ENCODE peak calls at places on chromosome 20, in nine cellular contexts. One of them, this sample, is unnamed.
A peak's percentile ranks its signal among the peaks of the same experiment; 100 is the strongest.

GRCh38 chr20:44532248-44532980 is 10.5 kb upstream of the SERINC3 start:
- DNase-seq in activated CD4-positive, alpha-beta T cell treated with anti-CD3 and anti-CD28 coated beads for 1 hour: no peak
- DNase-seq in Ammon's horn: no peak
- DNase-seq in substantia nigra: no peak
- DNase-seq in LoVo: no peak
- DNase-seq in choroid plexus epithelial cell: no peak
- DNase-seq in tibial nerve: no peak
- DNase-seq in epithelial cell of esophagus: no peak
- DNase-seq in left ventricle myocardium superior: peak; percentile 42
- DNase-seq in this sample: no peak

GRCh38 chr20:62900692-62901584 is 25.4 kb downstream of the DIDO1 start:
- DNase-seq in tibial nerve: no peak
- DNase-seq in activated CD4-positive, alpha-beta T cell treated with anti-CD3 and anti-CD28 coated beads for 1 hour: no peak
- DNase-seq in substantia nigra: no peak
- DNase-seq in choroid plexus epithelial cell: no peak
- DNase-seq in LoVo: peak; percentile 32
- DNase-seq in Ammon's horn: no peak
- DNase-seq in left ventricle myocardium superior: no peak
- DNase-seq in epithelial cell of esophagus: peak; percentile 90
- DNase-seq in this sample: no peak

GRCh38 chr20:64189986-64190385 is 25.7 kb downstream of the MYT1 start:
- DNase-seq in substantia nigra: no peak
- DNase-seq in LoVo: no peak
- DNase-seq in choroid plexus epithelial cell: no peak
- DNase-seq in activated CD4-positive, alpha-beta T cell treated with anti-CD3 and anti-CD28 coated beads for 1 hour: no peak
- DNase-seq in tibial nerve: no peak
- DNase-seq in epithelial cell of esophagus: no peak
- DNase-seq in left ventricle myocardium superior: peak; percentile 8
- DNase-seq in Ammon's horn: no peak
- DNase-seq in this sample: no peak

GRCh38 chr20:1844723-1845523 is 50.3 kb upstream of the SIRPA start:
- DNase-seq in epithelial cell of esophagus: no peak
- DNase-seq in Ammon's horn: peak; percentile 82
- DNase-seq in substantia nigra: peak; percentile 25
- DNase-seq in left ventricle myocardium superior: no peak
- DNase-seq in LoVo: no peak
- DNase-seq in activated CD4-positive, alpha-beta T cell treated with anti-CD3 and anti-CD28 coated beads for 1 hour: no peak
- DNase-seq in tibial nerve: peak; percentile 30
- DNase-seq in choroid plexus epithelial cell: peak; percentile 80
- DNase-seq in this sample: peak; percentile 55

GRCh38 chr20:59159822-59160740 is 3.5 kb upstream of the ZNF831 start:
- DNase-seq in left ventricle myocardium superior: no peak
- DNase-seq in activated CD4-positive, alpha-beta T cell treated with anti-CD3 and anti-CD28 coated beads for 1 hour: no peak
- DNase-seq in Ammon's horn: no peak
- DNase-seq in substantia nigra: no peak
- DNase-seq in LoVo: no peak
- DNase-seq in epithelial cell of esophagus: no peak
- DNase-seq in tibial nerve: no peak
- DNase-seq in choroid plexus epithelial cell: no peak
- DNase-seq in this sample: no peak

GRCh38 chr20:4966826-4967751 is 34.2 kb downstream of the SLC23A2 start:
- DNase-seq in activated CD4-positive, alpha-beta T cell treated with anti-CD3 and anti-CD28 coated beads for 1 hour: no peak
- DNase-seq in choroid plexus epithelial cell: peak; percentile 47
- DNase-seq in left ventricle myocardium superior: no peak
- DNase-seq in tibial nerve: no peak
- DNase-seq in LoVo: no peak
- DNase-seq in epithelial cell of esophagus: peak; percentile 42
- DNase-seq in substantia nigra: no peak
- DNase-seq in Ammon's horn: no peak
- DNase-seq in this sample: no peak

GRCh38 chr20:40591104-40591503 is 97.9 kb downstream of the MAFB start:
- DNase-seq in activated CD4-positive, alpha-beta T cell treated with anti-CD3 and anti-CD28 coated beads for 1 hour: no peak
- DNase-seq in choroid plexus epithelial cell: no peak
- DNase-seq in left ventricle myocardium superior: no peak
- DNase-seq in epithelial cell of esophagus: peak; percentile 74
- DNase-seq in Ammon's horn: no peak
- DNase-seq in LoVo: no peak
- DNase-seq in substantia nigra: no peak
- DNase-seq in tibial nerve: no peak
- DNase-seq in this sample: no peak

GRCh38 chr20:57601211-57601570 is 19.0 kb downstream of the ZBP1 start:
- DNase-seq in LoVo: no peak
- DNase-seq in substantia nigra: no peak
- DNase-seq in choroid plexus epithelial cell: no peak
- DNase-seq in tibial nerve: no peak
- DNase-seq in activated CD4-positive, alpha-beta T cell treated with anti-CD3 and anti-CD28 coated beads for 1 hour: no peak
- DNase-seq in Ammon's horn: no peak
- DNase-seq in left ventricle myocardium superior: no peak
- DNase-seq in epithelial cell of esophagus: no peak
- DNase-seq in this sample: no peak

GRCh38 chr20:1130058-1130694 is 11.8 kb downstream of the PSMF1 start:
- DNase-seq in substantia nigra: no peak
- DNase-seq in epithelial cell of esophagus: no peak
- DNase-seq in LoVo: no peak
- DNase-seq in choroid plexus epithelial cell: no peak
- DNase-seq in left ventricle myocardium superior: no peak
- DNase-seq in activated CD4-positive, alpha-beta T cell treated with anti-CD3 and anti-CD28 coated beads for 1 hour: no peak
- DNase-seq in tibial nerve: no peak
- DNase-seq in Ammon's horn: no peak
- DNase-seq in this sample: no peak

GRCh38 chr20:38985603-38986170 is 23.5 kb downstream of the DHX35 start:
- DNase-seq in LoVo: no peak
- DNase-seq in tibial nerve: no peak
- DNase-seq in epithelial cell of esophagus: peak; percentile 25
- DNase-seq in Ammon's horn: no peak
- DNase-seq in left ventricle myocardium superior: no peak
- DNase-seq in choroid plexus epithelial cell: peak; percentile 76
- DNase-seq in activated CD4-positive, alpha-beta T cell treated with anti-CD3 and anti-CD28 coated beads for 1 hour: no peak
- DNase-seq in substantia nigra: no peak
- DNase-seq in this sample: no peak

GRCh38 chr20:50918403-50918802 is 12.8 kb downstream of the ADNP start:
- DNase-seq in Ammon's horn: no peak
- DNase-seq in substantia nigra: no peak
- DNase-seq in activated CD4-positive, alpha-beta T cell treated with anti-CD3 and anti-CD28 coated beads for 1 hour: no peak
- DNase-seq in LoVo: no peak
- DNase-seq in epithelial cell of esophagus: peak; percentile 13
- DNase-seq in tibial nerve: no peak
- DNase-seq in choroid plexus epithelial cell: peak; percentile 55
- DNase-seq in left ventricle myocardium superior: no peak
- DNase-seq in this sample: no peak

GRCh38 chr20:60056345-60057122 is 98.3 kb downstream of the CDH26 start:
- DNase-seq in Ammon's horn: no peak
- DNase-seq in activated CD4-positive, alpha-beta T cell treated with anti-CD3 and anti-CD28 coated beads for 1 hour: no peak
- DNase-seq in choroid plexus epithelial cell: no peak
- DNase-seq in tibial nerve: no peak
- DNase-seq in left ventricle myocardium superior: no peak
- DNase-seq in substantia nigra: no peak
- DNase-seq in epithelial cell of esophagus: no peak
- DNase-seq in LoVo: no peak
- DNase-seq in this sample: no peak

GRCh38 chr20:9353180-9353915 is 161.0 kb upstream of the LAMP5 start:
- DNase-seq in Ammon's horn: no peak
- DNase-seq in epithelial cell of esophagus: no peak
- DNase-seq in tibial nerve: no peak
- DNase-seq in substantia nigra: no peak
- DNase-seq in activated CD4-positive, alpha-beta T cell treated with anti-CD3 and anti-CD28 coated beads for 1 hour: no peak
- DNase-seq in left ventricle myocardium superior: no peak
- DNase-seq in LoVo: no peak
- DNase-seq in choroid plexus epithelial cell: no peak
- DNase-seq in this sample: no peak

GRCh38 chr20:25353754-25354705 is 36.6 kb downstream of the ABHD12 start:
- DNase-seq in epithelial cell of esophagus: peak; percentile 42
- DNase-seq in left ventricle myocardium superior: no peak
- DNase-seq in LoVo: no peak
- DNase-seq in tibial nerve: no peak
- DNase-seq in substantia nigra: no peak
- DNase-seq in choroid plexus epithelial cell: no peak
- DNase-seq in activated CD4-positive, alpha-beta T cell treated with anti-CD3 and anti-CD28 coated beads for 1 hour: no peak
- DNase-seq in Ammon's horn: no peak
- DNase-seq in this sample: no peak

GRCh38 chr20:59123011-59123676 is 40.5 kb upstream of the ZNF831 start:
- DNase-seq in Ammon's horn: no peak
- DNase-seq in LoVo: no peak
- DNase-seq in activated CD4-positive, alpha-beta T cell treated with anti-CD3 and anti-CD28 coated beads for 1 hour: peak; percentile 37
- DNase-seq in choroid plexus epithelial cell: no peak
- DNase-seq in substantia nigra: no peak
- DNase-seq in tibial nerve: no peak
- DNase-seq in left ventricle myocardium superior: no peak
- DNase-seq in epithelial cell of esophagus: no peak
- DNase-seq in this sample: no peak

GRCh38 chr20:17951323-17951722 is 17.3 kb downstream of the SNX5 start:
- DNase-seq in tibial nerve: no peak
- DNase-seq in substantia nigra: no peak
- DNase-seq in choroid plexus epithelial cell: no peak
- DNase-seq in epithelial cell of esophagus: no peak
- DNase-seq in Ammon's horn: no peak
- DNase-seq in left ventricle myocardium superior: no peak
- DNase-seq in LoVo: no peak
- DNase-seq in activated CD4-positive, alpha-beta T cell treated with anti-CD3 and anti-CD28 coated beads for 1 hour: no peak
- DNase-seq in this sample: no peak

GRCh38 chr20:50220093-50220893 is 29.7 kb downstream of the CEBPB start:
- DNase-seq in Ammon's horn: no peak
- DNase-seq in choroid plexus epithelial cell: no peak
- DNase-seq in LoVo: no peak
- DNase-seq in activated CD4-positive, alpha-beta T cell treated with anti-CD3 and anti-CD28 coated beads for 1 hour: no peak
- DNase-seq in substantia nigra: no peak
- DNase-seq in tibial nerve: no peak
- DNase-seq in epithelial cell of esophagus: no peak
- DNase-seq in left ventricle myocardium superior: no peak
- DNase-seq in this sample: no peak

GRCh38 chr20:3037654-3038053 is 5.8 kb upstream of the GNRH2 start:
- DNase-seq in substantia nigra: no peak
- DNase-seq in left ventricle myocardium superior: no peak
- DNase-seq in tibial nerve: no peak
- DNase-seq in choroid plexus epithelial cell: no peak
- DNase-seq in activated CD4-positive, alpha-beta T cell treated with anti-CD3 and anti-CD28 coated beads for 1 hour: no peak
- DNase-seq in epithelial cell of esophagus: no peak
- DNase-seq in LoVo: no peak
- DNase-seq in Ammon's horn: no peak
- DNase-seq in this sample: no peak

GRCh38 chr20:47067776-47068175 is 173.1 kb downstream of the EYA2 start:
- DNase-seq in tibial nerve: no peak
- DNase-seq in left ventricle myocardium superior: no peak
- DNase-seq in substantia nigra: no peak
- DNase-seq in choroid plexus epithelial cell: peak; percentile 22
- DNase-seq in LoVo: no peak
- DNase-seq in activated CD4-positive, alpha-beta T cell treated with anti-CD3 and anti-CD28 coated beads for 1 hour: no peak
- DNase-seq in Ammon's horn: no peak
- DNase-seq in epithelial cell of esophagus: no peak
- DNase-seq in this sample: no peak

GRCh38 chr20:44734938-44735337 is 10.7 kb upstream of the KCNK15 start:
- DNase-seq in left ventricle myocardium superior: no peak
- DNase-seq in tibial nerve: no peak
- DNase-seq in LoVo: peak; percentile 48
- DNase-seq in epithelial cell of esophagus: peak; percentile 71
- DNase-seq in Ammon's horn: no peak
- DNase-seq in activated CD4-positive, alpha-beta T cell treated with anti-CD3 and anti-CD28 coated beads for 1 hour: no peak
- DNase-seq in substantia nigra: no peak
- DNase-seq in choroid plexus epithelial cell: peak; percentile 53
- DNase-seq in this sample: no peak

GRCh38 chr20:5100684-5101347 is 18.9 kb downstream of the PCNA start:
- DNase-seq in LoVo: peak; percentile 66
- DNase-seq in left ventricle myocardium superior: peak; percentile 83
- DNase-seq in tibial nerve: peak; percentile 61
- DNase-seq in choroid plexus epithelial cell: peak; percentile 69
- DNase-seq in substantia nigra: peak; percentile 13
- DNase-seq in activated CD4-positive, alpha-beta T cell treated with anti-CD3 and anti-CD28 coated beads for 1 hour: peak; percentile 64
- DNase-seq in epithelial cell of esophagus: peak; percentile 73
- DNase-seq in Ammon's horn: peak; percentile 85
- DNase-seq in this sample: peak; percentile 54

This sample was measured in gastrocnemius medialis.